ENCODE peak calls at places on chromosome 9, in ten cellular contexts. S is body of pancreas, R is psoas muscle, K is fibroblast of lung, Z is mammary epithelial cell, P is hepatocyte, M is lower lobe of right lung, G is OCI-LY7, Q is cardiac muscle cell, L is heart right ventricle. H is an unnamed sample.

GRCh38 chr9:70407081-70407503 is 7.4 kb downstream of the KLF9 start:
- DNase-seq in S (no peak), R (no peak), K (peak), Z (peak), P (no peak), M (no peak), G (no peak), Q (peak), L (no peak), H (no peak)

GRCh38 chr9:107284636-107285035 is 1.6 kb downstream of the RAD23B start:
- DNase-seq in S (no peak), R (no peak), K (no peak), Z (no peak), P (no peak), M (no peak), G (peak), Q (no peak), L (no peak), H (no peak)

GRCh38 chr9:2704504-2704903 is 12.8 kb upstream of the KCNV2 start:
- DNase-seq in S (no peak), R (no peak), K (no peak), Z (peak), P (no peak), M (no peak), G (no peak), Q (no peak), L (no peak), H (no peak)

GRCh38 chr9:27470291-27470805 is 53.7 kb upstream of the IFNK start:
- DNase-seq in S (no peak), R (no peak), K (no peak), Z (no peak), P (no peak), M (no peak), G (no peak), Q (no peak), L (no peak), H (peak)

GRCh38 chr9:3330792-3331420 is 194.9 kb downstream of the RFX3 start:
- DNase-seq in S (no peak), R (no peak), K (no peak), Z (peak), P (no peak), M (no peak), G (no peak), Q (peak), L (no peak), H (no peak)

GRCh38 chr9:8816361-8816760 is 1016.8 kb upstream of the DMAC1 start:
- DNase-seq in S (no peak), R (no peak), K (no peak), Z (no peak), P (no peak), M (no peak), G (no peak), Q (peak), L (no peak), H (no peak)

GRCh38 chr9:86287013-86287412 is 4.7 kb upstream of the ISCA1 start:
- DNase-seq in S (no peak), R (no peak), K (peak), Z (peak), P (peak), M (no peak), G (peak), Q (peak), L (no peak), H (peak)

GRCh38 chr9:127233582-127234350 is 30.8 kb upstream of the GARNL3 start:
- DNase-seq in S (no peak), R (no peak), K (no peak), Z (no peak), P (no peak), M (no peak), G (no peak), Q (peak), L (no peak), H (no peak)

GRCh38 chr9:9392755-9393154 is 1220.0 kb downstream of the PTPRD start:
- DNase-seq in S (no peak), R (no peak), K (no peak), Z (no peak), P (no peak), M (no peak), G (no peak), Q (no peak), L (no peak), H (no peak)

GRCh38 chr9:112041536-112042243 is 133.4 kb downstream of the SUSD1 start:
- DNase-seq in S (peak), R (peak), K (peak), Z (peak), P (peak), M (no peak), G (no peak), Q (peak), L (no peak), H (no peak)

GRCh38 chr9:94472766-94473165 is 82.1 kb upstream of the PCAT7 start:
- DNase-seq in S (no peak), R (no peak), K (no peak), Z (no peak), P (no peak), M (no peak), G (no peak), Q (peak), L (no peak), H (no peak)

GRCh38 chr9:89278997-89279739 is 31.8 kb upstream of the CKS2 start:
- DNase-seq in S (peak), R (no peak), K (peak), Z (peak), P (peak), M (no peak), G (peak), Q (peak), L (peak), H (no peak)

GRCh38 chr9:17532461-17532860 is 46.4 kb upstream of the SH3GL2 start:
- DNase-seq in S (no peak), R (no peak), K (no peak), Z (no peak), P (no peak), M (no peak), G (no peak), Q (no peak), L (no peak), H (no peak)

GRCh38 chr9:75451505-75451904 is 363.2 kb downstream of the OSTF1 start:
- DNase-seq in S (no peak), R (no peak), K (no peak), Z (no peak), P (no peak), M (no peak), G (no peak), Q (no peak), L (no peak), H (no peak)

GRCh38 chr9:89433826-89434225 is 64.1 kb downstream of the SEMA4D start:
- DNase-seq in S (no peak), R (peak), K (no peak), Z (no peak), P (no peak), M (no peak), G (no peak), Q (peak), L (no peak), H (no peak)

GRCh38 chr9:2281031-2281802 is 266.1 kb downstream of the SMARCA2 start:
- DNase-seq in S (no peak), R (no peak), K (no peak), Z (peak), P (peak), M (no peak), G (no peak), Q (peak), L (no peak), H (no peak)

DNA sequence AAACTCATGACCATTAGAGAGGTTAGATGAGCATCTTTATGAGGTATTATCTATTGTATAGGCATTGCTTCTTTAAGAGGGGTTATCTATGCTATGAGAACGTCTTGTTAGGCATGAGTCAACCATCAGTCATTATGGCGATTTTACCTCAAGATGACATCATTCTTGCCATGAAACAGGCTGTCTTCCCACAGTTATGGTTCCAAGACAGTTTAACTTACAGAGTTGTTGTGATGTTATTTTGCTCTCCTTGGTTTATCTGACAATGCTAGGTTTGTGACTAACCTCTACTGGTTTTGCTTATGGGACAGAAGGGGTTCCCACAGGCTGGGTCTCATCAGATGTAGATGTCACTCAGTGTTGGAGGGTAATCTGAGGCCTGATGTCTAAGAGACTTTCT is 1864.7 kb upstream of the ACO1 start:
- DNase-seq in S (no peak), R (no peak), K (no peak), Z (peak), P (no peak), M (no peak), G (no peak), Q (no peak), L (no peak), H (no peak)
- TF ChIP-seq CTCF in S (no peak), R (no peak), K (no peak), Z (no peak), P (no peak), M (no peak), G (no peak), Q (no peak), L (no peak), H (no peak)

DNA sequence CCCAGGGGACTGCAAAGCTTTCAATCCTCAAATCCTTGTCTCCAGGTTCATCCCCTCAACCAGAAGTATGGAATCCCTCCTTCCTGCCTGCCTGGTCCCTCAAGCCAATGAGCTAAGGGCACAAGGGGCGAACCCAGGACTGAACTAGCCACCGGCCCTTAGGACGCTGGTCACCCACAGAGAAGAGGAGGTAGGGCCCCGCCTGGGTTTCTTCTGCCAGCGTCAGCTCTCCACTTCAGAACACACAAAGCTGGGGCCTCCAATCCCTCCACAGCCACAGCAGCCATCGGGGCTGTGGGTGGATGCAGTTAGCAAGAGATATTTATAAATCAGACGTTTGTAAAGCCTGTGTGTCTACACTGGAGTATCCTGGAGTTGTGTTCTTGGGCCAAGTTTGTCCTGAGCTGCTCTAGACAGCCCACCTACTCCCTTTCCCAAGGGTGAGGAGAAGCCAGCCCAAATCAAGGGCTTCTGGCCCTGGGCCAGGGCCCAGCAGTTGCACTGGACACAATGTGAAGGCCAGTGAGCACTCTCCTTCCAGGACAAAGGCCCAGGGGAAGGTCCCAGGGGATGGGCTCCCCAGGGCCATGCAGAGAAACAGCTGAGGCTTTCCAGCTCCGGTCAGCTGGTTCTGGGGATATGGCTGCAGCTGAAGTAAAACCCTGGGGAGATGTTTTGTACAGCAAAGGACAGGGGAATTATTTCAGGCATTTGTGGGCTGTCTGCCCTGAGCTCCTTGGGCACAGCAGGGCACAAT is 18.9 kb downstream of the AMBP start:
- DNase-seq in S (no peak), R (peak), K (no peak), Z (no peak), P (no peak), M (no peak), G (no peak), Q (peak), L (peak), H (no peak)
- H3K27ac ChIP-seq in S (no peak), R (no peak), K (no peak), Z (no peak), P (no peak), M (no peak), G (no peak), Q (peak), L (no peak), H (no peak)

DNA sequence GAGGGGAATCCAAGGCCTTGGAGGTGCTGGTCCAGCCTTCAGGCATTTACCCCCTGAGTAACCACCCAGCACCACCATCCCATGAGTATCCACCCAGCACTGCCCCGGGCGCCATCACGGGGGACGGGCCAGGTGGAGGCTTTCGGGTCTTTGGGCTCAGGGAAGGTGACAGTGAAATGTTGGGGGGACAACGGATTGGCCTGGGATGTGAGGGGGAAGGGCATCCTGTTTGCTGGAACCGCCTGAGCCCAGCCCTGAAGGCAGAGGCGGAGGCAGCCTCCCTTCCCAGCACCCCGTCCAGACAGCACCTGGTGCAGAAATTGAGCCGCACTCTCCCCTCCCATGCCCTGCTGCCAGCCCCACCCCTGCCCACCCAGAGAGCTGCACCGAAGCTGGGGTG is 17.0 kb downstream of the ASS1 start:
- DNase-seq in S (no peak), R (no peak), K (no peak), Z (no peak), P (no peak), M (no peak), G (no peak), Q (no peak), L (no peak), H (no peak)
- H3K4me3 ChIP-seq in S (no peak), R (no peak), K (no peak), Z (no peak), P (no peak), M (no peak), G (no peak), Q (no peak), L (no peak), H (no peak)

GRCh38 chr9:71683598-71684235 is 84.6 kb downstream of the CEMIP2 start:
- DNase-seq in S (peak), R (no peak), K (peak), Z (peak), P (peak), M (peak), G (no peak), Q (peak), L (no peak), H (peak)
- TF ChIP-seq CTCF in S (no peak), R (no peak), K (peak), Z (peak), P (peak), M (peak), G (no peak), Q (peak), L (peak), H (peak)

H was measured in WERI-Rb-1.